ENCODE peak calls at places on chromosomes 1 and 21, in seven cellular contexts. Y is iPS-NIHi11, T is NCI-H1092 treated with DMSO at 0.1 percent for 48 hours, H is cardiac fibroblast, Z is hypothalamus, S is fibroblast of lung, G is adrenal gland. M is an unnamed sample.

GRCh38 chr1:111234866-111235265 is 7.4 kb downstream of the CHI3L2 start:
- DNase-seq in Z (no peak), S (peak; percentile 79), H (no peak), G (no peak), Y (no peak), T (no peak), M (no peak)

GRCh38 chr1:62185677-62186076 is 9.0 kb upstream of the L1TD1 start:
- DNase-seq in G (no peak), S (no peak), Y (no peak), T (no peak), Z (no peak), H (no peak), M (no peak)

GRCh38 chr1:24111998-24112380 is at the start of gene MYOM3:
- DNase-seq in S (peak; percentile 28), Z (no peak), Y (no peak), T (no peak), H (no peak), G (no peak), M (no peak)

GRCh38 chr1:217402301-217402700 is 228.6 kb downstream of the GPATCH2 start:
- DNase-seq in G (no peak), H (no peak), Y (no peak), S (peak; percentile 14), Z (no peak), T (no peak), M (no peak)

GRCh38 chr21:42001781-42002180 is 8.4 kb downstream of the ZBTB21 start:
- DNase-seq in S (no peak), H (no peak), G (no peak), Y (no peak), Z (no peak), T (no peak), M (no peak)

GRCh38 chr1:55826413-55827080 is 611.4 kb upstream of the USP24 start:
- DNase-seq in S (no peak), T (no peak), Y (no peak), G (no peak), Z (no peak), H (peak; percentile 16), M (no peak)

GRCh38 chr1:3174487-3175247 is 105.7 kb downstream of the PRDM16 start:
- DNase-seq in G (no peak), Z (peak; percentile 61), T (no peak), Y (no peak), H (peak; percentile 80), S (peak; percentile 63), M (peak; percentile 95)

GRCh38 chr1:54884768-54885167 is 2.2 kb downstream of the DHCR24 start:
- DNase-seq in H (no peak), Z (no peak), T (no peak), Y (no peak), S (no peak), G (no peak), M (no peak)

GRCh38 chr1:224378855-224379631 is 22.4 kb downstream of the CNIH4 start:
- DNase-seq in G (no peak), Y (no peak), H (no peak), S (no peak), Z (no peak), T (no peak), M (no peak)

GRCh38 chr1:64240209-64240608 is 36.8 kb downstream of the UBE2U start:
- DNase-seq in Z (no peak), S (peak; percentile 30), G (no peak), T (no peak), H (peak; percentile 71), Y (no peak), M (no peak)

GRCh38 chr1:227729881-227730629 is 5.0 kb downstream of the JMJD4 start:
- DNase-seq in T (peak; percentile 23), Y (peak; percentile 68), S (peak; percentile 54), H (peak; percentile 66), Z (peak; percentile 38), G (peak; percentile 49), M (peak; percentile 15)

GRCh38 chr1:204925701-204926100 is 55.0 kb downstream of the NFASC start:
- DNase-seq in Z (no peak), S (no peak), Y (no peak), G (no peak), H (no peak), T (no peak), M (no peak)

GRCh38 chr1:27487927-27488522 is 1.9 kb downstream of the WASF2 start:
- DNase-seq in H (peak; percentile 50), S (no peak), T (no peak), Y (no peak), Z (no peak), G (no peak), M (no peak)

GRCh38 chr1:185917646-185918045 is 183.5 kb downstream of the HMCN1 start:
- DNase-seq in T (no peak), Z (no peak), G (peak; percentile 41), Y (peak; percentile 65), S (peak; percentile 53), H (peak; percentile 71), M (no peak)

GRCh38 chr1:62407398-62408009 is 29.3 kb upstream of the USP1 start:
- DNase-seq in H (peak; percentile 70), Z (no peak), G (peak; percentile 27), Y (peak; percentile 60), S (peak; percentile 35), T (peak; percentile 36), M (no peak)

GRCh38 chr1:224733021-224733911 is 117.1 kb downstream of the CNIH3 start:
- DNase-seq in Y (no peak), S (peak; percentile 47), H (peak; percentile 47), Z (no peak), T (peak; percentile 37), G (no peak), M (no peak)

GRCh38 chr1:7574121-7575040 is 196.7 kb upstream of the VAMP3 start:
- DNase-seq in S (no peak), Y (no peak), G (no peak), Z (no peak), T (peak; percentile 86), H (no peak), M (peak; percentile 30)

GRCh38 chr1:201984446-201984845 is 2.0 kb downstream of the RNPEP start:
- DNase-seq in G (no peak), S (no peak), T (no peak), Y (no peak), Z (no peak), H (no peak), M (no peak)

GRCh38 chr1:13790290-13791035 is 90.5 kb downstream of the PRDM2 start:
- DNase-seq in Y (no peak), Z (no peak), T (no peak), G (no peak), H (no peak), S (no peak), M (no peak)

GRCh38 chr1:106555571-106555970 is 500.9 kb upstream of the PRMT6 start:
- DNase-seq in S (no peak), T (no peak), Y (no peak), G (no peak), H (no peak), Z (no peak), M (no peak)

GRCh38 chr1:53572061-53572801 is 113.0 kb downstream of the DMRTB1 start:
- DNase-seq in T (peak; percentile 9), Z (peak; percentile 12), S (peak; percentile 66), H (peak; percentile 42), Y (peak; percentile 66), G (no peak), M (peak; percentile 18)

GRCh38 chr1:47911892-47912291 is 85.3 kb downstream of the TRABD2B start:
- DNase-seq in T (no peak), S (no peak), Y (no peak), H (no peak), G (no peak), Z (no peak), M (no peak)

GRCh38 chr21:36699026-36699545 is at the start of gene SIM2:
- DNase-seq in H (peak; percentile 25), T (peak; percentile 71), Z (no peak), G (no peak), Y (no peak), S (peak; percentile 41), M (no peak)

GRCh38 chr21:27422435-27422834 is 455.5 kb upstream of the ADAMTS5 start:
- DNase-seq in G (no peak), H (no peak), Z (no peak), T (no peak), Y (no peak), S (peak; percentile 18), M (no peak)

GRCh38 chr1:204146309-204146708 is 5.5 kb downstream of the ETNK2 start:
- DNase-seq in G (no peak), S (no peak), T (no peak), H (no peak), Z (no peak), Y (no peak), M (no peak)

GRCh38 chr1:12711421-12712005 is 4.4 kb upstream of the AADACL3 start:
- DNase-seq in H (no peak), Z (no peak), Y (no peak), S (no peak), G (no peak), T (no peak), M (no peak)

GRCh38 chr1:168783831-168784230 is 54.8 kb upstream of the DPT start:
- DNase-seq in Z (no peak), G (no peak), S (peak; percentile 54), H (peak; percentile 75), T (no peak), Y (no peak), M (no peak)

GRCh38 chr1:18951818-18952391 is 4.6 kb downstream of the IFFO2 start:
- DNase-seq in T (no peak), G (no peak), Z (no peak), H (peak; percentile 20), Y (no peak), S (no peak), M (no peak)

GRCh38 chr1:157363660-157364140 is 188.6 kb downstream of the FCRL5 start:
- DNase-seq in G (no peak), S (peak; percentile 6), Y (peak; percentile 67), Z (no peak), T (no peak), H (peak; percentile 48), M (no peak)

GRCh38 chr21:43881283-43881682 is 16.3 kb downstream of the AGPAT3 start:
- DNase-seq in G (no peak), H (no peak), Y (no peak), S (peak; percentile 24), T (no peak), Z (no peak), M (peak; percentile 45)

GRCh38 chr1:41662656-41663437 is 178.4 kb upstream of the EDN2 start:
- DNase-seq in T (no peak), Z (peak; percentile 50), Y (peak; percentile 78), G (peak; percentile 33), S (peak; percentile 85), H (peak; percentile 74), M (peak; percentile 84)

M was measured in tibial artery.